ENCODE peak calls at places on chromosomes 1 and 21, in seven cellular contexts. G, P, Y, L, Z, S and X are unnamed samples.

GRCh38 chr1:53627666-53628065 is 111.3 kb downstream of the GLIS1 start:
- DNase-seq in G (no peak), P (no peak), Y (no peak), L (no peak), Z (no peak), S (no peak), X (no peak)

GRCh38 chr1:151680812-151681211 is 35.8 kb downstream of the CELF3 start:
- DNase-seq in G (peak; percentile 82), P (no peak), Y (no peak), L (peak; percentile 58), Z (no peak), S (no peak), X (no peak)

GRCh38 chr1:16607433-16607851 is 5.9 kb downstream of the NBPF1 start:
- DNase-seq in G (no peak), P (no peak), Y (no peak), L (no peak), Z (no peak), S (no peak), X (no peak)

GRCh38 chr1:19251305-19252196 is at the start of the genes EMC1 and MRTO4:
- DNase-seq in G (peak; percentile 84), P (peak; percentile 88), Y (peak; percentile 89), L (peak; percentile 73), Z (peak; percentile 70), S (peak; percentile 65), X (peak; percentile 74)

GRCh38 chr1:55035904-55036303 is 3.4 kb upstream of the PCSK9 start:
- DNase-seq in G (no peak), P (no peak), Y (no peak), L (no peak), Z (no peak), S (no peak), X (no peak)

GRCh38 chr21:14677023-14677422 is 130.9 kb upstream of the SAMSN1 start:
- DNase-seq in G (no peak), P (no peak), Y (no peak), L (no peak), Z (no peak), S (no peak), X (no peak)

GRCh38 chr1:210332719-210333398 is 4.2 kb downstream of the HHAT start:
- DNase-seq in G (no peak), P (peak; percentile 60), Y (peak; percentile 43), L (no peak), Z (no peak), S (peak; percentile 90), X (no peak)

GRCh38 chr1:210573141-210573540 is 244.4 kb downstream of the HHAT start:
- DNase-seq in G (no peak), P (no peak), Y (no peak), L (no peak), Z (no peak), S (no peak), X (no peak)

GRCh38 chr1:29523531-29523930 is 287.2 kb downstream of the PTPRU start:
- DNase-seq in G (no peak), P (no peak), Y (no peak), L (no peak), Z (no peak), S (no peak), X (no peak)

GRCh38 chr1:153493343-153493960 is 33.0 kb upstream of the S100A7 start:
- DNase-seq in G (peak; percentile 60), P (no peak), Y (no peak), L (no peak), Z (peak; percentile 47), S (no peak), X (no peak)

GRCh38 chr1:63710776-63711175 is 63.0 kb upstream of the ROR1 start:
- DNase-seq in G (no peak), P (no peak), Y (no peak), L (no peak), Z (no peak), S (no peak), X (no peak)

GRCh38 chr21:16192900-16193299 is 463.1 kb downstream of the USP25 start:
- DNase-seq in G (peak; percentile 29), P (no peak), Y (no peak), L (no peak), Z (peak; percentile 61), S (no peak), X (no peak)

GRCh38 chr1:67679691-67680090 is 5.3 kb upstream of the GADD45A start:
- DNase-seq in G (no peak), P (no peak), Y (no peak), L (no peak), Z (no peak), S (no peak), X (no peak)

GRCh38 chr21:42629856-42630410 is 23.5 kb upstream of the PDE9A start:
- DNase-seq in G (no peak), P (no peak), Y (no peak), L (no peak), Z (no peak), S (no peak), X (no peak)

GRCh38 chr21:33133912-33134311 is 64.0 kb downstream of the OLIG1 start:
- DNase-seq in G (no peak), P (no peak), Y (no peak), L (no peak), Z (no peak), S (no peak), X (no peak)

GRCh38 chr1:19390901-19391595 is 78.9 kb downstream of the SLC66A1 start:
- DNase-seq in G (peak; percentile 79), P (peak; percentile 60), Y (peak; percentile 62), L (peak; percentile 85), Z (peak; percentile 73), S (peak; percentile 70), X (peak; percentile 14)

GRCh38 chr1:205318231-205318991 is 3.1 kb downstream of the NUAK2 start:
- DNase-seq in G (no peak), P (no peak), Y (no peak), L (no peak), Z (no peak), S (no peak), X (no peak)

GRCh38 chr1:43750083-43750482 is 42.7 kb downstream of the ST3GAL3 start:
- DNase-seq in G (no peak), P (no peak), Y (no peak), L (peak; percentile 8), Z (no peak), S (no peak), X (no peak)

GRCh38 chr1:156356875-156357534 is 12.0 kb upstream of the RHBG start:
- DNase-seq in G (no peak), P (peak; percentile 36), Y (peak; percentile 63), L (peak; percentile 7), Z (no peak), S (no peak), X (peak; percentile 31)

GRCh38 chr1:32239335-32239734 is 7.7 kb upstream of the FAM167B start:
- DNase-seq in G (no peak), P (no peak), Y (no peak), L (no peak), Z (no peak), S (no peak), X (no peak)

GRCh38 chr1:228213917-228214808 is 6.3 kb downstream of the OBSCN start:
- DNase-seq in G (no peak), P (no peak), Y (no peak), L (no peak), Z (no peak), S (no peak), X (no peak)

GRCh38 chr1:225891229-225891972 is 2.5 kb upstream of the LEFTY1 start:
- DNase-seq in G (no peak), P (no peak), Y (no peak), L (no peak), Z (no peak), S (no peak), X (no peak)

GRCh38 chr1:18703041-18703621 is 72.5 kb downstream of the PAX7 start:
- DNase-seq in G (peak; percentile 15), P (no peak), Y (no peak), L (no peak), Z (no peak), S (no peak), X (no peak)

GRCh38 chr1:168913711-168914463 is 184.9 kb upstream of the DPT start:
- DNase-seq in G (no peak), P (no peak), Y (no peak), L (no peak), Z (no peak), S (no peak), X (no peak)

GRCh38 chr1:197521118-197521739 is 253.2 kb downstream of the CRB1 start:
- DNase-seq in G (peak; percentile 63), P (no peak), Y (no peak), L (peak; percentile 4), Z (no peak), S (no peak), X (no peak)

GRCh38 chr21:21750124-21750825 is 752.1 kb downstream of the NCAM2 start:
- DNase-seq in G (no peak), P (no peak), Y (no peak), L (no peak), Z (no peak), S (no peak), X (no peak)

GRCh38 chr21:41207401-41208388 is 39.7 kb downstream of the BACE2 start:
- DNase-seq in G (peak; percentile 89), P (no peak), Y (no peak), L (peak; percentile 62), Z (peak; percentile 39), S (no peak), X (no peak)

GRCh38 chr1:67013573-67013972 is 40.4 kb downstream of the SLC35D1 start:
- DNase-seq in G (peak; percentile 64), P (no peak), Y (no peak), L (no peak), Z (no peak), S (no peak), X (no peak)

GRCh38 chr1:15802234-15802965 is 5.0 kb downstream of the UQCRHL start:
- DNase-seq in G (peak; percentile 61), P (no peak), Y (no peak), L (no peak), Z (no peak), S (no peak), X (no peak)

GRCh38 chr1:200895801-200896570 is 1.3 kb downstream of the INAVA start:
- DNase-seq in G (no peak), P (no peak), Y (no peak), L (no peak), Z (no peak), S (no peak), X (no peak)

GRCh38 chr1:231326248-231326647 is 11.4 kb downstream of the EXOC8 start:
- DNase-seq in G (no peak), P (no peak), Y (no peak), L (no peak), Z (no peak), S (no peak), X (no peak)

GRCh38 chr1:193104906-193105820 is at the start of gene GLRX2:
- DNase-seq in G (peak; percentile 91), P (peak; percentile 51), Y (peak; percentile 52), L (peak; percentile 88), Z (peak; percentile 83), S (no peak), X (peak; percentile 55)

GRCh38 chr1:93036672-93037071 is 42.4 kb upstream of the MTF2 start:
- DNase-seq in G (no peak), P (no peak), Y (no peak), L (no peak), Z (no peak), S (no peak), X (no peak)

GRCh38 chr1:39613250-39613649 is 26.2 kb downstream of the HEYL start:
- DNase-seq in G (no peak), P (no peak), Y (no peak), L (no peak), Z (no peak), S (no peak), X (no peak)

GRCh38 chr1:33188572-33189275 is 6.9 kb upstream of the TRIM62 start:
- DNase-seq in G (peak; percentile 33), P (no peak), Y (no peak), L (no peak), Z (no peak), S (no peak), X (no peak)

GRCh38 chr1:6384962-6385672 is 8.4 kb downstream of the ACOT7 start:
- DNase-seq in G (peak; percentile 31), P (no peak), Y (no peak), L (peak; percentile 71), Z (no peak), S (no peak), X (no peak)

GRCh38 chr1:244012232-244012631 is 38.9 kb upstream of the ZBTB18 start:
- DNase-seq in G (peak; percentile 81), P (no peak), Y (no peak), L (peak; percentile 40), Z (no peak), S (no peak), X (no peak)

GRCh38 chr1:10936998-10937901 is 75.2 kb upstream of the TARDBP start:
- DNase-seq in G (no peak), P (no peak), Y (no peak), L (no peak), Z (no peak), S (no peak), X (no peak)